ENCODE peak calls at places on chromosomes 6 and 20, in ten cellular contexts. L, N, M, Y, V, T, U, K, S and E are unnamed samples.

GRCh38 chr20:59469266-59470252 is 134.8 kb upstream of the PHACTR3 start:
- DNase-seq in S (no peak), N (no peak), T (no peak), U (peak), V (no peak), L (no peak), Y (no peak), K (no peak), M (no peak), E (peak)

GRCh38 chr6:34560366-34561226 is 4.5 kb upstream of the SPDEF start:
- DNase-seq in T (no peak), S (no peak), N (peak), K (no peak), V (no peak), L (peak), M (peak), Y (no peak), U (no peak), E (peak)

GRCh38 chr6:115456848-115457247 is 603.8 kb downstream of the FRK start:
- DNase-seq in M (no peak), Y (no peak), N (no peak), L (no peak), V (no peak), K (no peak), T (no peak), S (no peak), U (peak), E (no peak)

GRCh38 chr6:26025047-26025893 is 62.0 kb upstream of the HFE start:
- DNase-seq in N (peak), M (no peak), S (no peak), K (no peak), Y (no peak), U (no peak), L (peak), T (no peak), V (no peak), E (peak)

GRCh38 chr6:14915888-14916832 is 329.7 kb upstream of the JARID2 start:
- DNase-seq in M (no peak), S (no peak), N (no peak), Y (no peak), T (no peak), K (no peak), U (no peak), L (no peak), V (no peak), E (no peak)

GRCh38 chr20:44717986-44718385 is 2.8 kb downstream of the CCN5 start:
- DNase-seq in S (no peak), Y (no peak), K (no peak), M (no peak), T (no peak), L (no peak), N (no peak), V (peak), U (peak), E (peak)

GRCh38 chr20:47315339-47315662 is 41.2 kb downstream of the ZMYND8 start:
- DNase-seq in T (no peak), S (no peak), V (no peak), K (no peak), Y (no peak), M (no peak), L (no peak), N (no peak), U (peak), E (peak)

GRCh38 chr6:5557506-5557905 is 296.2 kb downstream of the FARS2 start:
- DNase-seq in K (no peak), S (no peak), T (no peak), L (no peak), M (no peak), U (no peak), V (no peak), N (no peak), Y (no peak), E (no peak)

GRCh38 chr6:88426005-88426404 is 259.9 kb upstream of the CNR1 start:
- DNase-seq in U (no peak), N (no peak), V (no peak), S (no peak), L (no peak), Y (no peak), T (no peak), K (no peak), M (no peak), E (no peak)

GRCh38 chr6:3981917-3982316 is 97.0 kb downstream of the FAM217A start:
- DNase-seq in L (no peak), M (no peak), V (no peak), K (no peak), N (no peak), T (no peak), U (no peak), Y (no peak), S (no peak), E (no peak)

GRCh38 chr6:73782911-73783310 is 86.9 kb downstream of the CD109 start:
- DNase-seq in U (no peak), M (no peak), K (no peak), N (no peak), Y (no peak), V (no peak), T (no peak), L (no peak), S (no peak), E (no peak)

GRCh38 chr20:35305682-35306556 is 13.7 kb upstream of the FAM83C start:
- DNase-seq in M (no peak), T (peak), Y (no peak), L (peak), V (no peak), K (peak), N (peak), S (peak), U (no peak), E (peak)

GRCh38 chr20:25050082-25050481 is 7.9 kb downstream of the ACSS1 start:
- DNase-seq in T (no peak), V (no peak), S (no peak), Y (no peak), M (no peak), K (no peak), N (no peak), L (peak), U (no peak), E (no peak)

GRCh38 chr6:56278186-56278585 is 30.8 kb upstream of the COL21A1 start:
- DNase-seq in T (no peak), V (no peak), S (no peak), L (no peak), U (peak), K (no peak), M (no peak), Y (no peak), N (no peak), E (peak)

GRCh38 chr6:125259354-125259736 is 42.4 kb downstream of the HDDC2 start:
- DNase-seq in T (no peak), L (no peak), K (no peak), V (no peak), M (no peak), Y (no peak), U (no peak), S (no peak), N (no peak), E (no peak)

GRCh38 chr6:129709909-129710721 is at the start of gene ARHGAP18:
- DNase-seq in L (peak), N (peak), T (peak), V (peak), M (peak), U (peak), K (peak), S (peak), Y (peak), E (peak)

GRCh38 chr20:63045991-63046390 is 39.2 kb upstream of the BHLHE23 start:
- DNase-seq in L (peak), U (no peak), N (no peak), M (no peak), V (no peak), T (no peak), Y (no peak), S (no peak), K (no peak), E (no peak)

GRCh38 chr20:17653835-17654648 is 28.0 kb downstream of the RRBP1 start:
- DNase-seq in Y (no peak), U (no peak), V (no peak), K (no peak), M (no peak), L (peak), N (no peak), T (no peak), S (no peak), E (no peak)

GRCh38 chr20:43736588-43737091 is 9.8 kb upstream of the GTSF1L start:
- DNase-seq in N (peak), K (no peak), M (no peak), U (peak), T (no peak), L (no peak), S (no peak), Y (no peak), V (no peak), E (peak)

GRCh38 chr20:64244870-64245603 is 10.5 kb upstream of the PCMTD2 start:
- DNase-seq in S (no peak), K (no peak), M (no peak), N (no peak), T (peak), Y (no peak), U (peak), L (no peak), V (no peak), E (no peak)

GRCh38 chr20:59253325-59253724 is 47.1 kb upstream of the EDN3 start:
- DNase-seq in M (no peak), Y (peak), T (no peak), V (no peak), N (no peak), U (no peak), L (no peak), S (no peak), K (no peak), E (no peak)

GRCh38 chr6:165515963-165516624 is 146.9 kb downstream of the PDE10A start:
- DNase-seq in U (no peak), T (no peak), K (no peak), N (peak), V (no peak), L (no peak), M (no peak), S (no peak), Y (no peak), E (no peak)

GRCh38 chr6:32980488-32981038 is 12.2 kb downstream of the BRD2 start:
- DNase-seq in K (no peak), L (no peak), N (no peak), M (no peak), V (no peak), S (no peak), Y (no peak), T (no peak), U (no peak), E (no peak)

GRCh38 chr6:166495487-166496314 is 90.8 kb downstream of the RAMACL start:
- DNase-seq in T (no peak), S (no peak), V (no peak), N (no peak), Y (no peak), U (no peak), M (no peak), L (no peak), K (no peak), E (no peak)

GRCh38 chr6:88360203-88360797 is 194.2 kb upstream of the CNR1 start:
- DNase-seq in M (no peak), S (no peak), K (no peak), Y (no peak), N (peak), T (no peak), V (no peak), U (no peak), L (no peak), E (no peak)

GRCh38 chr6:5045417-5045816 is 39.7 kb upstream of the PPP1R3G start:
- DNase-seq in L (no peak), S (no peak), U (no peak), T (no peak), V (no peak), K (no peak), N (no peak), M (no peak), Y (no peak), E (no peak)

GRCh38 chr6:28402197-28402596 is 2.6 kb upstream of the ZSCAN12 start:
- DNase-seq in K (no peak), S (no peak), Y (no peak), N (no peak), V (no peak), T (no peak), L (no peak), M (no peak), U (no peak), E (no peak)

GRCh38 chr6:107576852-107577251 is 86.9 kb downstream of the SOBP start:
- DNase-seq in N (peak), L (no peak), S (peak), M (no peak), V (no peak), K (no peak), U (no peak), T (no peak), Y (no peak), E (no peak)

GRCh38 chr6:127186889-127187288 is 68.4 kb downstream of the RSPO3 start:
- DNase-seq in Y (peak), L (peak), T (peak), V (peak), U (peak), K (no peak), S (no peak), M (peak), N (no peak), E (peak)

GRCh38 chr20:63968928-63969760 is 586 bp downstream of the ZNF512B start:
- DNase-seq in S (no peak), K (no peak), N (no peak), M (no peak), T (no peak), U (peak), L (peak), Y (peak), V (peak), E (no peak)

GRCh38 chr6:37362101-37362823 is 8.5 kb downstream of the RNF8 start:
- DNase-seq in Y (no peak), U (no peak), L (no peak), K (no peak), S (no peak), N (no peak), V (no peak), M (no peak), T (no peak), E (no peak)

GRCh38 chr6:112270756-112271155 is 16.4 kb upstream of the LAMA4 start:
- DNase-seq in M (no peak), K (no peak), Y (no peak), T (no peak), V (no peak), U (no peak), S (no peak), N (peak), L (no peak), E (no peak)

GRCh38 chr20:19921349-19921793 is 95.8 kb upstream of the NAA20 start:
- DNase-seq in K (no peak), S (no peak), V (no peak), M (no peak), Y (no peak), N (no peak), L (peak), U (no peak), T (no peak), E (peak)

GRCh38 chr6:132190097-132190814 is 211.0 kb downstream of the MOXD1 start:
- DNase-seq in S (no peak), K (no peak), M (no peak), U (no peak), Y (no peak), T (no peak), N (peak), L (no peak), V (no peak), E (peak)

GRCh38 chr6:120584111-120584760 is 750.0 kb downstream of the TBC1D32 start:
- DNase-seq in T (no peak), L (no peak), S (no peak), K (no peak), U (no peak), N (no peak), Y (no peak), M (no peak), V (no peak), E (peak)

GRCh38 chr6:131212024-131212423 is 76.8 kb downstream of the AKAP7 start:
- DNase-seq in Y (no peak), T (no peak), N (no peak), K (no peak), U (no peak), M (no peak), L (no peak), V (no peak), S (no peak), E (no peak)

GRCh38 chr20:32929162-32929561 is 70.4 kb downstream of the EFCAB8 start:
- DNase-seq in M (no peak), N (no peak), K (no peak), Y (no peak), V (no peak), U (no peak), L (no peak), T (no peak), S (no peak), E (no peak)

GRCh38 chr6:31122803-31123706 is 2.8 kb upstream of the CDSN start:
- DNase-seq in N (peak), U (peak), Y (no peak), T (no peak), M (no peak), V (peak), K (peak), S (peak), L (peak), E (no peak)

GRCh38 chr6:156963712-156964700 is 186.8 kb downstream of the ARID1B start:
- DNase-seq in L (no peak), M (no peak), U (no peak), Y (no peak), V (no peak), N (peak), K (no peak), S (no peak), T (no peak), E (peak)